ENCODE peak calls at places on chromosomes 12 and 14, in ten cellular contexts. Q, N, G, H, L, J, M, W, X and E are unnamed samples.

GRCh38 chr12:42960087-42960527 is 370.6 kb upstream of the PRICKLE1 start:
- DNase-seq in Q (no peak), N (no peak), G (no peak), H (no peak), L (no peak), J (no peak), M (no peak), W (peak), X (no peak), E (peak)

GRCh38 chr14:23285530-23286019 is 357 bp downstream of the HOMEZ start:
- DNase-seq in Q (no peak), N (peak), G (no peak), H (no peak), L (no peak), J (no peak), M (no peak), W (no peak), X (no peak), E (no peak)

GRCh38 chr14:100673085-100673806 is 53.4 kb upstream of the DLK1 start:
- DNase-seq in Q (no peak), N (no peak), G (no peak), H (no peak), L (no peak), J (no peak), M (peak), W (no peak), X (peak), E (no peak)

GRCh38 chr12:27331299-27331926 is 1.2 kb upstream of the BMAL2 start:
- DNase-seq in Q (no peak), N (no peak), G (no peak), H (peak), L (no peak), J (no peak), M (no peak), W (peak), X (peak), E (peak)

GRCh38 chr12:27733052-27733656 is 22.5 kb downstream of the MRPS35 start:
- DNase-seq in Q (peak), N (no peak), G (peak), H (peak), L (no peak), J (no peak), M (peak), W (peak), X (peak), E (no peak)

GRCh38 chr12:59076611-59077010 is 156.3 kb upstream of the LRIG3 start:
- DNase-seq in Q (no peak), N (no peak), G (no peak), H (no peak), L (no peak), J (no peak), M (no peak), W (no peak), X (no peak), E (no peak)

GRCh38 chr14:104576607-104577332 is 2.8 kb upstream of the C14orf180 start:
- DNase-seq in Q (no peak), N (no peak), G (no peak), H (no peak), L (no peak), J (no peak), M (no peak), W (peak), X (peak), E (no peak)

GRCh38 chr12:51070004-51070403 is 13.4 kb downstream of the CSRNP2 start:
- DNase-seq in Q (no peak), N (no peak), G (no peak), H (no peak), L (no peak), J (no peak), M (no peak), W (no peak), X (no peak), E (no peak)

GRCh38 chr12:110345176-110345651 is 58.3 kb downstream of the ANAPC7 start:
- DNase-seq in Q (no peak), N (no peak), G (no peak), H (no peak), L (no peak), J (no peak), M (no peak), W (no peak), X (peak), E (no peak)

GRCh38 chr14:105388976-105389375 is 9.4 kb upstream of the TEX22 start:
- DNase-seq in Q (no peak), N (no peak), G (no peak), H (no peak), L (no peak), J (no peak), M (no peak), W (no peak), X (no peak), E (no peak)

GRCh38 chr14:23186913-23187654 is 3.6 kb upstream of the SLC7A8 start:
- DNase-seq in Q (no peak), N (no peak), G (peak), H (peak), L (no peak), J (no peak), M (peak), W (peak), X (peak), E (peak)

GRCh38 chr14:93522221-93522620 is 91.5 kb downstream of the UNC79 start:
- DNase-seq in Q (no peak), N (no peak), G (no peak), H (no peak), L (no peak), J (no peak), M (no peak), W (no peak), X (no peak), E (no peak)

GRCh38 chr14:97077687-97078086 is 280.5 kb downstream of the VRK1 start:
- DNase-seq in Q (no peak), N (no peak), G (no peak), H (no peak), L (no peak), J (no peak), M (no peak), W (no peak), X (no peak), E (no peak)

GRCh38 chr14:78982551-78982950 is 812.4 kb downstream of the NRXN3 start:
- DNase-seq in Q (no peak), N (no peak), G (no peak), H (no peak), L (no peak), J (no peak), M (no peak), W (no peak), X (no peak), E (no peak)

GRCh38 chr12:120110550-120111501 is 5.7 kb downstream of the RAB35 start:
- DNase-seq in Q (no peak), N (peak), G (peak), H (no peak), L (no peak), J (peak), M (no peak), W (no peak), X (no peak), E (no peak)

GRCh38 chr12:131711551-131712205 is 788 bp downstream of the SFSWAP start:
- DNase-seq in Q (no peak), N (no peak), G (no peak), H (no peak), L (no peak), J (no peak), M (no peak), W (no peak), X (peak), E (no peak)

GRCh38 chr12:119151445-119151844 is 27.3 kb upstream of the HSPB8 start:
- DNase-seq in Q (no peak), N (no peak), G (no peak), H (no peak), L (no peak), J (no peak), M (no peak), W (no peak), X (no peak), E (no peak)

GRCh38 chr12:130658561-130658960 is 57.5 kb downstream of the RIMBP2 start:
- DNase-seq in Q (no peak), N (no peak), G (no peak), H (no peak), L (no peak), J (no peak), M (no peak), W (no peak), X (no peak), E (no peak)

GRCh38 chr12:29921307-29921706 is 137.6 kb upstream of the TMTC1 start:
- DNase-seq in Q (no peak), N (no peak), G (no peak), H (no peak), L (no peak), J (no peak), M (no peak), W (no peak), X (peak), E (peak)

GRCh38 chr12:51381226-51382079 is 9.8 kb downstream of the GALNT6 start:
- DNase-seq in Q (no peak), N (no peak), G (no peak), H (no peak), L (no peak), J (no peak), M (no peak), W (no peak), X (no peak), E (no peak)

GRCh38 chr14:23910081-23910875 is 43.3 kb upstream of the DHRS4 start:
- DNase-seq in Q (peak), N (no peak), G (no peak), H (peak), L (no peak), J (peak), M (peak), W (peak), X (peak), E (peak)

GRCh38 chr12:67919406-67919805 is 69.8 kb upstream of the IFNG-AS1 start:
- DNase-seq in Q (no peak), N (no peak), G (no peak), H (no peak), L (no peak), J (no peak), M (no peak), W (no peak), X (no peak), E (no peak)

GRCh38 chr12:130878193-130879185 is 6.6 kb downstream of the RAN start:
- DNase-seq in Q (no peak), N (no peak), G (no peak), H (no peak), L (no peak), J (no peak), M (no peak), W (no peak), X (no peak), E (no peak)

GRCh38 chr12:100553851-100554404 is 19.6 kb upstream of the GAS2L3 start:
- DNase-seq in Q (no peak), N (no peak), G (no peak), H (no peak), L (no peak), J (no peak), M (no peak), W (peak), X (no peak), E (no peak)

GRCh38 chr12:122042910-122043309 is 21.2 kb downstream of the BCL7A start:
- DNase-seq in Q (no peak), N (no peak), G (no peak), H (no peak), L (no peak), J (no peak), M (no peak), W (no peak), X (no peak), E (no peak)